ENCODE peak calls at places on chromosomes 6 and 20, in ten cellular contexts. A is tibial artery, J is AG09309, P is fibroblast of pulmonary artery, Y is sigmoid colon, U is thoracic aorta, O is psoas muscle, S is tibial nerve, R is AG04450, G is colonic mucosa. H is an unnamed sample.

GRCh38 chr6:15663057-15663638 is 320 bp upstream of the DTNBP1 start:
- DNase-seq in A (peak; percentile 80), J (no peak), P (peak; percentile 63), Y (no peak), U (no peak), O (no peak), S (no peak), R (peak; percentile 11), G (no peak), H (no peak)

GRCh38 chr20:20492521-20493334 is 124.8 kb downstream of the INSM1 start:
- DNase-seq in A (no peak), J (no peak), P (no peak), Y (peak; percentile 69), U (no peak), O (no peak), S (no peak), R (no peak), G (no peak), H (no peak)

GRCh38 chr20:59184880-59185447 is 21.3 kb downstream of the ZNF831 start:
- DNase-seq in A (no peak), J (no peak), P (no peak), Y (no peak), U (no peak), O (no peak), S (no peak), R (no peak), G (peak; percentile 12), H (no peak)

GRCh38 chr20:2932497-2932896 is 59.2 kb downstream of the PTPRA start:
- DNase-seq in A (no peak), J (no peak), P (no peak), Y (no peak), U (no peak), O (no peak), S (no peak), R (no peak), G (no peak), H (no peak)

GRCh38 chr20:37816726-37817125 is 86.2 kb upstream of the VSTM2L start:
- DNase-seq in A (no peak), J (no peak), P (no peak), Y (no peak), U (no peak), O (no peak), S (no peak), R (no peak), G (no peak), H (no peak)

GRCh38 chr6:91486200-91486599 is 899.3 kb upstream of the MAP3K7 start:
- DNase-seq in A (no peak), J (no peak), P (no peak), Y (no peak), U (no peak), O (no peak), S (no peak), R (no peak), G (no peak), H (no peak)

GRCh38 chr20:14336667-14337066 is 745 bp downstream of the FLRT3 start:
- DNase-seq in A (no peak), J (no peak), P (peak; percentile 30), Y (no peak), U (no peak), O (no peak), S (no peak), R (no peak), G (no peak), H (no peak)

GRCh38 chr20:19077370-19078220 is 134.8 kb upstream of the SLC24A3 start:
- DNase-seq in A (no peak), J (no peak), P (no peak), Y (no peak), U (no peak), O (no peak), S (no peak), R (no peak), G (peak; percentile 10), H (no peak)

GRCh38 chr6:111409430-111409829 is 73.6 kb downstream of the REV3L start:
- DNase-seq in A (no peak), J (no peak), P (no peak), Y (no peak), U (no peak), O (no peak), S (no peak), R (no peak), G (no peak), H (no peak)

GRCh38 chr6:111407686-111408085 is 75.3 kb downstream of the REV3L start:
- DNase-seq in A (no peak), J (no peak), P (no peak), Y (no peak), U (no peak), O (no peak), S (no peak), R (no peak), G (no peak), H (no peak)

GRCh38 chr6:111411046-111411445 is 72.0 kb downstream of the REV3L start:
- DNase-seq in A (no peak), J (no peak), P (no peak), Y (no peak), U (no peak), O (no peak), S (no peak), R (no peak), G (no peak), H (no peak)

GRCh38 chr6:111411978-111412574 is 70.9 kb downstream of the REV3L start:
- DNase-seq in A (no peak), J (no peak), P (no peak), Y (no peak), U (no peak), O (no peak), S (no peak), R (no peak), G (no peak), H (no peak)

DNA sequence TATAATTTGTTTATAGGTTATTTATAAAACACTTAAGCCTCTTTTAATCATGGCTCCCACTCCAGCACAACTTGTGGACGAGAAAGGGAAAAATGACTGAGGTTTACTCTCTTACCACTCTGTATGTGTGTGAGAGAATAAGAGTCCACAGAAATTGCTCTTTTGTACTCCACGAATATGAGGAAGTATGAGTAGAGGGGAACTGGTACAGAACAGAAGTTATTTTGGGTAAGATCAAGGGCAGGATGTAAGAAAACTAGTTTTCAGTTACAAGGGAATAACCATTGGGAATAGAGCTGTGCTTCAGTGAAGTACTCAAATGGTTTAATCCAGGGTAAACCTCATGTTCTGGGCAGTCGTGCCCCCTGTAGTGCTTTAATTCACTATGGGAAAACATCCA is 72.6 kb downstream of the REV3L start:
- DNase-seq in A (no peak), J (no peak), P (no peak), Y (no peak), U (no peak), O (no peak), S (no peak), R (no peak), G (no peak), H (no peak)
- TF ChIP-seq CTCF in A (no peak), J (no peak), P (no peak), Y (no peak), U (no peak), O (no peak), S (no peak), R (no peak), G (no peak), H (no peak)

DNA sequence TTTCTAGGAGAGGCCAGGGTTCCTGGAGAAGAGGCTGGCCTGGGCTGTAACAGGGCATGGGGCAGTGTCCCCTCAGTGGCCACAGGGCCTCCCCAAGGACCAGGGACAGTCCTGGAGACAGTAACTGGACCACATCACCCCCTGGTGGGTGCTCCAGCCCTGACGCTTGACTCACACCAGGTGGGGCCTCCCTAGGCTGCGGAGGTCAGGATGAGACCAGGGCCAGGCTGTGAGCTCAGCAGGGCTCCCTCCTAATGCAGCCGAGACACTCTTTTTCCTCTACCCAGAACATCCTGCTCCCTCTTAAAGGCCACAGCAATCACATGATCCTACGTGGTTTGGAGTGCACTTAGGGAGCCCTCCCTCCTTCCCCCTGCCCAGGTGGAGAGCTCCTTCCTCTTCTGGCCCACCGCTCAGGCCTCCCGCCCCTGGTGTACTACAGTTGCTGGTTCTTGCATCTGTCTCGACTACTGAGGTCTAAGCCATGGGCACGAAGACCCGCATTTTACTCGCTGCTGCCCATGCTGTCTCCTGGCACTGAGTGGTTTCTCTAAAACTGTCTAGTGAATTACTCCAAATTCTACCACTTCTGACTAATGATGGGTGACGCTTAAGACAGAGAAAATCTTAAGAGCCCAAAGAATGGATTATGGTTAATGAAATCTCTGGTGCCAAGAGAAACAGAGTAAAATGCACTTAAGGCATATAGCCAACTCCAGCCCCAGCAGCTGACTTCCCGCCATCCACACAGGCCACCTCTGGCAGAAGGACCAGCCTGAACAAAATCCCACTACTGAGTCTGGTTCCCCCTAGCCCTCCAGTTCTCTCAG is 166.1 kb upstream of the CST7 start:
- DNase-seq in A (no peak), J (no peak), P (no peak), Y (peak; percentile 45), U (no peak), O (no peak), S (no peak), R (no peak), G (no peak), H (peak; percentile 25)
- TF ChIP-seq CTCF in A (no peak), J (no peak), P (no peak), Y (no peak), U (no peak), O (no peak), S (no peak), R (no peak), G (no peak), H (no peak)

DNA sequence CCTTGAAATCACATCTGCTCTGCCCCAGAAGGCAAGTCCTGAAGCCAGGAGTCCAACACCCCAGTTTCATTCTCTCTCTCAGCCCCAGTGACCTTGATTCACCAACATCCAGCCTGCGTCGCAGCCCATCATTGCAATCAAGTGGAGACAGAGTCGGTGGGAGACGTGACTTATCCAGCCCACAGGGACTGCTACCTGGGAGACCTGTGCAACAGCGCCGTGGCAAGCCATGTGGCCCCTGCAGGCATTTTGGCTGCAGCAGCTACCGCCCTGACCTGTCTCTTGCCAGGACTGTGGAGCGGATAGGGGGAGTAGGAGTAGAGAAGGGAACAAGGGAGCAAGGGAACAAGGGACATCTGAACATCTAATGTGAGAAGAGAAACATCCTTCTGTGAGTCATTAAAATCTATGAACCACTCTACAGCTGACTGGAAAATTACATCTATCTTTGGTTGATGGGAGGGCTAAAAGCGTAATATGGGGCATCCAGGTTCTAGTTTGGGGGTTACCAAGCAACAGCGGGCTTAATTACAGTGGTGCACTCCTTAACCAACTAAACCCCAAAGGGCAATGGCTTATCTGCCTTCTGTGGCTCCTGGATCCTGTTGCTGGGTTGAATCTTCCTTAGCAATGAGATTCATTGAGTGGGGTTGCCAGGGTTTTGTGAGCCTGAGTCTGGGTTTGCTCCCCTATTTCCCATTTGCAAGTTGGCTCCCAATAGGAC is 2.5 kb downstream of the LY6G6D start:
- DNase-seq in A (no peak), J (no peak), P (no peak), Y (no peak), U (no peak), O (no peak), S (no peak), R (no peak), G (no peak), H (no peak)
- TF ChIP-seq CTCF in A (no peak), J (no peak), P (no peak), Y (no peak), U (no peak), O (no peak), S (no peak), R (no peak), G (no peak), H (no peak)

DNA sequence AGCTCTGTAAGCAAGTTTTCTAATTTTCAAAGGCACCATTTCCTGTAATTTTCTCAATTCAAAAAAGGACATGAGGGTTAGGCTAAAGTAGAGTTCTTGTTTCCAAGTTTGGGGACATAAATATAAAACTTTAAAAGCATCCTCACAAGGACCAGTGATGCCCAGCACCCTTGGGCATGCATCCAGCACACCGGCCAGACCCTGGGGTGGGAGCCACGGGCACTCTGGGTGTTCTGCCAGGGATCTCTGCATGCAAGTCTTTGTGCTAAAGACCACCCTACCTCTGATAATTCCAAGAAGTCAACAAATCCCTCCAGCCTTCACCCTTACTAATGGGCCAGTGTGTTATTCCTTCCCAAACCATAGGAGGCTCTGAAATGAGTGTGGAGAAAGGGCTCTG is 46.5 kb downstream of the PLCG1 start:
- DNase-seq in A (no peak), J (no peak), P (no peak), Y (no peak), U (no peak), O (no peak), S (no peak), R (no peak), G (no peak), H (no peak)
- TF ChIP-seq CTCF in A (no peak), J (no peak), P (no peak), Y (no peak), U (no peak), O (no peak), S (no peak), R (no peak), G (no peak), H (no peak)

H was measured in CD14-positive monocyte.